ENCODE peak calls at places on chromosomes 7 and 10, in five cellular contexts. One of them, this sample, is unnamed.

GRCh38 chr7:55307123-55307916 is 57.8 kb upstream of the LANCL2 start:
- DNase-seq in heart left ventricle: no peak
- DNase-seq in GM12891: no peak
- DNase-seq in transverse colon: no peak
- DNase-seq in HCT116: peak
- DNase-seq in this sample: no peak

GRCh38 chr10:12214763-12215218 is 18.8 kb downstream of the CDC123 start:
- DNase-seq in heart left ventricle: no peak
- DNase-seq in GM12891: no peak
- DNase-seq in transverse colon: peak
- DNase-seq in HCT116: no peak
- DNase-seq in this sample: peak

GRCh38 chr7:33186187-33186586 is 56.8 kb downstream of the BBS9 start:
- DNase-seq in heart left ventricle: no peak
- DNase-seq in GM12891: no peak
- DNase-seq in transverse colon: no peak
- DNase-seq in HCT116: no peak
- DNase-seq in this sample: no peak

GRCh38 chr10:77939561-77940001 is 13.0 kb upstream of the DLG5 start:
- DNase-seq in heart left ventricle: peak
- DNase-seq in GM12891: no peak
- DNase-seq in transverse colon: peak
- DNase-seq in HCT116: no peak
- DNase-seq in this sample: no peak

GRCh38 chr10:78312197-78313046 is 278.8 kb downstream of the RPS24 start:
- DNase-seq in heart left ventricle: no peak
- DNase-seq in GM12891: no peak
- DNase-seq in transverse colon: no peak
- DNase-seq in HCT116: no peak
- DNase-seq in this sample: no peak

GRCh38 chr10:2262878-2263277 is 525.6 kb upstream of the ADARB2 start:
- DNase-seq in heart left ventricle: no peak
- DNase-seq in GM12891: no peak
- DNase-seq in transverse colon: no peak
- DNase-seq in HCT116: no peak
- DNase-seq in this sample: no peak

GRCh38 chr7:120302190-120302589 is 29.2 kb downstream of the KCND2 start:
- DNase-seq in heart left ventricle: no peak
- DNase-seq in GM12891: no peak
- DNase-seq in transverse colon: no peak
- DNase-seq in HCT116: no peak
- DNase-seq in this sample: no peak

GRCh38 chr10:96833220-96834001 is 1.3 kb downstream of the LCOR start:
- DNase-seq in heart left ventricle: peak
- DNase-seq in GM12891: no peak
- DNase-seq in transverse colon: peak
- DNase-seq in HCT116: no peak
- DNase-seq in this sample: peak

GRCh38 chr7:39672176-39672575 is 48.8 kb downstream of the RALA start:
- DNase-seq in heart left ventricle: no peak
- DNase-seq in GM12891: no peak
- DNase-seq in transverse colon: no peak
- DNase-seq in HCT116: no peak
- DNase-seq in this sample: no peak

GRCh38 chr10:18594574-18595156 is 56.7 kb downstream of the NSUN6 start:
- DNase-seq in heart left ventricle: no peak
- DNase-seq in GM12891: no peak
- DNase-seq in transverse colon: peak
- DNase-seq in HCT116: no peak
- DNase-seq in this sample: peak

GRCh38 chr10:103448751-103449150 is 3.4 kb downstream of the CALHM2 start:
- DNase-seq in heart left ventricle: peak
- DNase-seq in GM12891: no peak
- DNase-seq in transverse colon: peak
- DNase-seq in HCT116: no peak
- DNase-seq in this sample: no peak

GRCh38 chr7:16914771-16915170 is 33.0 kb upstream of the AGR3 start:
- DNase-seq in heart left ventricle: no peak
- DNase-seq in GM12891: no peak
- DNase-seq in transverse colon: peak
- DNase-seq in HCT116: no peak
- DNase-seq in this sample: peak

GRCh38 chr10:91617073-91617580 is 15.7 kb downstream of the PPP1R3C start:
- DNase-seq in heart left ventricle: no peak
- DNase-seq in GM12891: no peak
- DNase-seq in transverse colon: no peak
- DNase-seq in HCT116: no peak
- DNase-seq in this sample: no peak

GRCh38 chr10:22552888-22553378 is 161.4 kb downstream of the PIP4K2A start:
- DNase-seq in heart left ventricle: no peak
- DNase-seq in GM12891: no peak
- DNase-seq in transverse colon: no peak
- DNase-seq in HCT116: no peak
- DNase-seq in this sample: no peak

GRCh38 chr10:34078798-34079470 is 736.2 kb downstream of the PARD3 start:
- DNase-seq in heart left ventricle: peak
- DNase-seq in GM12891: no peak
- DNase-seq in transverse colon: no peak
- DNase-seq in HCT116: no peak
- DNase-seq in this sample: no peak

GRCh38 chr10:16777473-16778370 is 39.5 kb downstream of the RSU1 start:
- DNase-seq in heart left ventricle: peak
- DNase-seq in GM12891: peak
- DNase-seq in transverse colon: no peak
- DNase-seq in HCT116: peak
- DNase-seq in this sample: peak

GRCh38 chr7:93015193-93016084 is 102.3 kb downstream of the SAMD9 start:
- DNase-seq in heart left ventricle: no peak
- DNase-seq in GM12891: no peak
- DNase-seq in transverse colon: no peak
- DNase-seq in HCT116: no peak
- DNase-seq in this sample: no peak

DNA sequence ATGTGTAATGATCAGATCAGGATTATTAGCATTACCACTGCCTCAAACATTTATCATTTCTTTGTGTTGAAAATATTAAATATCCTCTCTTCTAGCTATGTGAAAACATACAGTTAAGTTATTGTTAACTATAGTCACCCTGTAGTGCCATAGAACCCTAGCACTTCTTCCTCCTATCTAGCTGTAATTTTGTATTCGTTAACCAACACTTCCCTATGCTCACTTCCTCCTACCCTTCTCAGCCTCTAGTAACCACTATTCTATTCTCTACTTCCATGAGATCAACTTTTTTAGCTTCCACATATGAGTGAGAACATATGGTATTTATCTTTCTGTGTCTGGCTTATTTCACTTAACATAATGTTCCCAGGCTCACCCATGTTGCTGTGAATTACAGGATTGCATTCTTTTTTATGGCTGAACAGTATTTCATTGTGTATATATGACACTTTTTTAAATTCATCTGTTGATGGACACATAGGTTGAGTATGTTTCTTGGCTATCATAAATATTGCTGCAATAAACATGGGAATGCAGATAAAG is 132.7 kb upstream of the RHOBTB1 start:
- DNase-seq in heart left ventricle: no peak
- DNase-seq in GM12891: no peak
- DNase-seq in transverse colon: no peak
- DNase-seq in HCT116: no peak
- DNase-seq in this sample: no peak
- TF ChIP-seq POLR2A in heart left ventricle: no peak
- TF ChIP-seq POLR2A in GM12891: no peak
- TF ChIP-seq POLR2A in transverse colon: no peak
- TF ChIP-seq POLR2A in HCT116: no peak
- TF ChIP-seq POLR2A in this sample: no peak

GRCh38 chr10:122019414-122019975 is 30.5 kb downstream of the TACC2 start:
- DNase-seq in heart left ventricle: no peak
- DNase-seq in GM12891: no peak
- DNase-seq in transverse colon: peak
- DNase-seq in HCT116: no peak
- DNase-seq in this sample: no peak
- TF ChIP-seq POLR2A in heart left ventricle: no peak
- TF ChIP-seq POLR2A in GM12891: no peak
- TF ChIP-seq POLR2A in transverse colon: peak
- TF ChIP-seq POLR2A in HCT116: no peak
- TF ChIP-seq POLR2A in this sample: no peak

GRCh38 chr7:114085592-114086490 is 167.0 kb upstream of the PPP1R3A start:
- DNase-seq in heart left ventricle: peak
- DNase-seq in GM12891: no peak
- DNase-seq in transverse colon: peak
- DNase-seq in HCT116: peak
- DNase-seq in this sample: peak
- TF ChIP-seq POLR2A in heart left ventricle: no peak
- TF ChIP-seq POLR2A in GM12891: no peak
- TF ChIP-seq POLR2A in transverse colon: peak
- TF ChIP-seq POLR2A in HCT116: no peak
- TF ChIP-seq POLR2A in this sample: no peak

GRCh38 chr10:31314256-31315183 is 4.5 kb upstream of the ZEB1 start:
- DNase-seq in heart left ventricle: no peak
- DNase-seq in GM12891: no peak
- DNase-seq in transverse colon: no peak
- DNase-seq in HCT116: no peak
- DNase-seq in this sample: no peak

GRCh38 chr10:31317171-31317570 is 1.8 kb upstream of the ZEB1 start:
- DNase-seq in heart left ventricle: no peak
- DNase-seq in GM12891: no peak
- DNase-seq in transverse colon: no peak
- DNase-seq in HCT116: no peak
- DNase-seq in this sample: no peak

GRCh38 chr10:31318382-31318853 is 598 bp upstream of the ZEB1 start:
- DNase-seq in heart left ventricle: peak
- DNase-seq in GM12891: peak
- DNase-seq in transverse colon: no peak
- DNase-seq in HCT116: peak
- DNase-seq in this sample: peak

GRCh38 chr10:31317652-31318381 is 1.2 kb upstream of the ZEB1 start:
- DNase-seq in heart left ventricle: no peak
- DNase-seq in GM12891: no peak
- DNase-seq in transverse colon: peak
- DNase-seq in HCT116: no peak
- DNase-seq in this sample: no peak

DNA sequence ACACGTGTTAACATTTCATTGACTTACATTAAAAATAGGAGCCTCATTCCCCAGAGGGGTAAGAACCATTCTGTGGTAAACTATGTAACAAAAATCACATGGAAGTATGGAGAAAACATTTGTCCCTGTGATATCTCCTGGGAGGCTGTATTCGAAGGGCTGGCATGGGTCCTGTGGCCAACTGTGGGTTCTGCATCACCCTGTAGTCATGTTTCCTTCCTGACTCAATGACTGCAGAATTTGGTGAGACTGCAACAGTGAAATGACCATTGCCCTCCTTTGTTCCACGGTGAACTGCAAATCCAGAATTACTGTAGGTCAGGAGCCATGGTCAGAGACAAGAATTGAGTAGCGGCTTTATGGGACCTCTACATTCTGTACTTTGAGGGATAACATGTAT is 3.6 kb upstream of the ZEB1 start:
- DNase-seq in heart left ventricle: no peak
- DNase-seq in GM12891: no peak
- DNase-seq in transverse colon: no peak
- DNase-seq in HCT116: no peak
- DNase-seq in this sample: no peak
- TF ChIP-seq POLR2A in heart left ventricle: no peak
- TF ChIP-seq POLR2A in GM12891: no peak
- TF ChIP-seq POLR2A in transverse colon: no peak
- TF ChIP-seq POLR2A in HCT116: no peak
- TF ChIP-seq POLR2A in this sample: no peak